ENCODE peak calls at places on chromosomes 6 and 20, in ten cellular contexts. L, P, I, C, V, J, S, N, D and U are unnamed samples.

GRCh38 chr6:149513915-149514314 is 29.1 kb upstream of the ZC3H12D start:
- DNase-seq in L (no peak), P (no peak), I (no peak), C (no peak), V (no peak), J (no peak), S (no peak), N (no peak), D (peak), U (no peak)

GRCh38 chr20:47278907-47279348 is 77.6 kb downstream of the ZMYND8 start:
- DNase-seq in L (no peak), P (no peak), I (peak), C (no peak), V (no peak), J (no peak), S (no peak), N (no peak), D (peak), U (no peak)

GRCh38 chr6:21712213-21712612 is 118.7 kb downstream of the SOX4 start:
- DNase-seq in L (no peak), P (no peak), I (no peak), C (no peak), V (no peak), J (no peak), S (no peak), N (no peak), D (no peak), U (no peak)

GRCh38 chr20:41923604-41924003 is 305.4 kb upstream of the CHD6 start:
- DNase-seq in L (no peak), P (no peak), I (no peak), C (no peak), V (no peak), J (no peak), S (no peak), N (no peak), D (no peak), U (no peak)

GRCh38 chr6:43679057-43679456 is 8.5 kb downstream of the MRPS18A start:
- DNase-seq in L (no peak), P (no peak), I (no peak), C (no peak), V (no peak), J (no peak), S (no peak), N (no peak), D (no peak), U (no peak)

GRCh38 chr6:53044071-53044470 is 21.1 kb upstream of the FBXO9 start:
- DNase-seq in L (no peak), P (no peak), I (no peak), C (peak), V (no peak), J (no peak), S (no peak), N (no peak), D (peak), U (peak)

GRCh38 chr6:126280287-126280686 is 59.6 kb upstream of the CENPW start:
- DNase-seq in L (no peak), P (no peak), I (no peak), C (no peak), V (no peak), J (no peak), S (no peak), N (no peak), D (no peak), U (no peak)

GRCh38 chr20:10902836-10903410 is 229.1 kb upstream of the JAG1 start:
- DNase-seq in L (no peak), P (no peak), I (no peak), C (no peak), V (no peak), J (no peak), S (no peak), N (no peak), D (no peak), U (no peak)

GRCh38 chr6:24720131-24720603 is 1.2 kb upstream of the C6orf62 start:
- DNase-seq in L (peak), P (peak), I (peak), C (peak), V (peak), J (peak), S (peak), N (peak), D (peak), U (peak)

GRCh38 chr6:99522531-99522930 is 7.3 kb upstream of the USP45 start:
- DNase-seq in L (no peak), P (no peak), I (peak), C (no peak), V (no peak), J (no peak), S (no peak), N (no peak), D (no peak), U (no peak)

GRCh38 chr6:34934516-34934915 is 45.5 kb downstream of the ANKS1A start:
- DNase-seq in L (no peak), P (no peak), I (no peak), C (no peak), V (no peak), J (peak), S (no peak), N (no peak), D (no peak), U (no peak)

GRCh38 chr6:84623956-84624680 is 140.3 kb downstream of the TBX18 start:
- DNase-seq in L (no peak), P (no peak), I (no peak), C (no peak), V (no peak), J (no peak), S (no peak), N (no peak), D (peak), U (no peak)

GRCh38 chr20:23049933-23050838 is 714 bp upstream of the THBD start:
- DNase-seq in L (no peak), P (no peak), I (peak), C (peak), V (no peak), J (no peak), S (no peak), N (no peak), D (no peak), U (no peak)

GRCh38 chr20:32159766-32160221 is 47.7 kb downstream of the PLAGL2 start:
- DNase-seq in L (no peak), P (no peak), I (no peak), C (no peak), V (no peak), J (no peak), S (no peak), N (no peak), D (no peak), U (no peak)

GRCh38 chr6:158322724-158323560 is 10.7 kb downstream of the TULP4 start:
- DNase-seq in L (no peak), P (no peak), I (peak), C (no peak), V (no peak), J (no peak), S (no peak), N (no peak), D (peak), U (no peak)

GRCh38 chr6:56223995-56224394 is 23.4 kb downstream of the COL21A1 start:
- DNase-seq in L (no peak), P (no peak), I (peak), C (no peak), V (no peak), J (no peak), S (no peak), N (no peak), D (peak), U (no peak)

GRCh38 chr6:105799051-105799450 is 287.1 kb upstream of the PRDM1 start:
- DNase-seq in L (no peak), P (no peak), I (no peak), C (no peak), V (no peak), J (no peak), S (no peak), N (no peak), D (no peak), U (no peak)

GRCh38 chr6:2839195-2839981 is 2.3 kb downstream of the SERPINB1 start:
- DNase-seq in L (no peak), P (no peak), I (peak), C (no peak), V (no peak), J (no peak), S (no peak), N (no peak), D (peak), U (no peak)

GRCh38 chr20:21519136-21519584 is 5.3 kb upstream of the NKX2-2 start:
- DNase-seq in L (no peak), P (no peak), I (no peak), C (no peak), V (no peak), J (peak), S (no peak), N (no peak), D (no peak), U (no peak)

GRCh38 chr6:5175195-5175594 is 85.6 kb downstream of the LYRM4 start:
- DNase-seq in L (no peak), P (peak), I (peak), C (peak), V (no peak), J (peak), S (no peak), N (no peak), D (no peak), U (peak)